ENCODE peak calls at places on chromosomes 11 and 22, in seven cellular contexts. K is GOT3; F is activated CD4-positive, CD25-positive, alpha-beta regulatory T cell; Y is AG10803; C is stomach; S is pancreas; J is activated CD4-positive, alpha-beta T cell treated with anti-CD3 and anti-CD28 coated beads, Interleukin-2, amount 50 U/mL, for 48 hours. X is an unnamed sample.

GRCh38 chr22:42073568-42074152 is 388 bp upstream of the PHETA2 start:
- DNase-seq in K (no peak), F (no peak), Y (no peak), C (no peak), S (no peak), J (no peak), X (no peak)

GRCh38 chr11:8081591-8082021 is 595 bp downstream of the TUB start:
- DNase-seq in K (no peak), F (no peak), Y (peak), C (no peak), S (no peak), J (no peak), X (no peak)

GRCh38 chr11:811446-812245 is 1.9 kb downstream of the RPLP2 start:
- DNase-seq in K (no peak), F (no peak), Y (no peak), C (no peak), S (no peak), J (no peak), X (no peak)

GRCh38 chr22:38874529-38875222 is 2.7 kb upstream of the CBX6 start:
- DNase-seq in K (no peak), F (no peak), Y (no peak), C (peak), S (no peak), J (no peak), X (no peak)

GRCh38 chr11:100866453-100866852 is 179.4 kb downstream of the ARHGAP42 start:
- DNase-seq in K (no peak), F (no peak), Y (no peak), C (no peak), S (no peak), J (no peak), X (no peak)

GRCh38 chr11:59106363-59107336 is at the start of gene FAM111B:
- DNase-seq in K (peak), F (no peak), Y (peak), C (peak), S (peak), J (peak), X (peak)

GRCh38 chr11:45045692-45046471 is 95.2 kb upstream of the TP53I11 start:
- DNase-seq in K (no peak), F (no peak), Y (peak), C (peak), S (peak), J (peak), X (peak)

GRCh38 chr11:22441831-22442230 is 103.7 kb downstream of the SLC17A6 start:
- DNase-seq in K (no peak), F (no peak), Y (no peak), C (no peak), S (no peak), J (no peak), X (no peak)

GRCh38 chr11:8019671-8020597 is 32.8 kb downstream of the EIF3F start:
- DNase-seq in K (no peak), F (no peak), Y (peak), C (no peak), S (no peak), J (peak), X (peak)

GRCh38 chr11:122207505-122207904 is 91.5 kb upstream of the BLID start:
- DNase-seq in K (no peak), F (no peak), Y (peak), C (no peak), S (no peak), J (no peak), X (no peak)